ENCODE peak calls at places on chromosomes 13 and 19, in seven cellular contexts. One of them, this sample, is unnamed.

GRCh38 chr13:19632915-19633339 is 532 bp upstream of the MPHOSPH8 start:
- DNase-seq in AG08396: no peak
- DNase-seq in NCI-H524: no peak
- DNase-seq in Peyer's patch: no peak
- DNase-seq in stimulated activated CD4-positive, alpha-beta T cell treated with anti-CD3 and anti-CD28 coated beads, Interleukin-2, amount 100 ng/mL, for 48 hours: no peak
- DNase-seq in sigmoid colon: no peak
- DNase-seq in T-cell: no peak
- DNase-seq in this sample: no peak

GRCh38 chr13:113746143-113746525 is 12.9 kb upstream of the TMEM255B start:
- DNase-seq in stimulated activated CD4-positive, alpha-beta T cell treated with anti-CD3 and anti-CD28 coated beads, Interleukin-2, amount 100 ng/mL, for 48 hours: no peak
- DNase-seq in AG08396: no peak
- DNase-seq in T-cell: no peak
- DNase-seq in NCI-H524: no peak
- DNase-seq in Peyer's patch: peak
- DNase-seq in sigmoid colon: no peak
- DNase-seq in this sample: no peak

GRCh38 chr13:75530536-75530935 is 7.1 kb downstream of the COMMD6 start:
- DNase-seq in T-cell: no peak
- DNase-seq in stimulated activated CD4-positive, alpha-beta T cell treated with anti-CD3 and anti-CD28 coated beads, Interleukin-2, amount 100 ng/mL, for 48 hours: no peak
- DNase-seq in Peyer's patch: no peak
- DNase-seq in NCI-H524: no peak
- DNase-seq in AG08396: no peak
- DNase-seq in sigmoid colon: no peak
- DNase-seq in this sample: no peak

GRCh38 chr19:7415163-7415856 is 66.6 kb downstream of the ARHGEF18 start:
- DNase-seq in Peyer's patch: no peak
- DNase-seq in sigmoid colon: no peak
- DNase-seq in NCI-H524: no peak
- DNase-seq in stimulated activated CD4-positive, alpha-beta T cell treated with anti-CD3 and anti-CD28 coated beads, Interleukin-2, amount 100 ng/mL, for 48 hours: no peak
- DNase-seq in T-cell: no peak
- DNase-seq in AG08396: peak
- DNase-seq in this sample: no peak

GRCh38 chr13:85383291-85383690 is 415.9 kb downstream of the SLITRK6 start:
- DNase-seq in Peyer's patch: no peak
- DNase-seq in AG08396: no peak
- DNase-seq in NCI-H524: no peak
- DNase-seq in T-cell: no peak
- DNase-seq in stimulated activated CD4-positive, alpha-beta T cell treated with anti-CD3 and anti-CD28 coated beads, Interleukin-2, amount 100 ng/mL, for 48 hours: no peak
- DNase-seq in sigmoid colon: no peak
- DNase-seq in this sample: no peak

GRCh38 chr13:46487748-46488147 is 65.2 kb upstream of the LRCH1 start:
- DNase-seq in T-cell: no peak
- DNase-seq in Peyer's patch: no peak
- DNase-seq in stimulated activated CD4-positive, alpha-beta T cell treated with anti-CD3 and anti-CD28 coated beads, Interleukin-2, amount 100 ng/mL, for 48 hours: no peak
- DNase-seq in AG08396: no peak
- DNase-seq in sigmoid colon: no peak
- DNase-seq in NCI-H524: no peak
- DNase-seq in this sample: no peak

GRCh38 chr13:109764474-109765292 is 21.7 kb downstream of the IRS2 start:
- DNase-seq in Peyer's patch: no peak
- DNase-seq in sigmoid colon: no peak
- DNase-seq in T-cell: peak
- DNase-seq in stimulated activated CD4-positive, alpha-beta T cell treated with anti-CD3 and anti-CD28 coated beads, Interleukin-2, amount 100 ng/mL, for 48 hours: no peak
- DNase-seq in AG08396: no peak
- DNase-seq in NCI-H524: peak
- DNase-seq in this sample: no peak

GRCh38 chr19:13621413-13621812 is 115.1 kb upstream of the CACNA1A start:
- DNase-seq in stimulated activated CD4-positive, alpha-beta T cell treated with anti-CD3 and anti-CD28 coated beads, Interleukin-2, amount 100 ng/mL, for 48 hours: peak
- DNase-seq in AG08396: peak
- DNase-seq in NCI-H524: no peak
- DNase-seq in sigmoid colon: no peak
- DNase-seq in Peyer's patch: no peak
- DNase-seq in T-cell: no peak
- DNase-seq in this sample: no peak

GRCh38 chr13:110036060-110036459 is 249.7 kb upstream of the IRS2 start:
- DNase-seq in AG08396: no peak
- DNase-seq in Peyer's patch: no peak
- DNase-seq in NCI-H524: no peak
- DNase-seq in T-cell: no peak
- DNase-seq in stimulated activated CD4-positive, alpha-beta T cell treated with anti-CD3 and anti-CD28 coated beads, Interleukin-2, amount 100 ng/mL, for 48 hours: no peak
- DNase-seq in sigmoid colon: no peak
- DNase-seq in this sample: no peak

GRCh38 chr13:30898721-30899188 is 7.3 kb upstream of the MEDAG start:
- DNase-seq in NCI-H524: no peak
- DNase-seq in AG08396: peak
- DNase-seq in T-cell: no peak
- DNase-seq in Peyer's patch: no peak
- DNase-seq in stimulated activated CD4-positive, alpha-beta T cell treated with anti-CD3 and anti-CD28 coated beads, Interleukin-2, amount 100 ng/mL, for 48 hours: no peak
- DNase-seq in sigmoid colon: no peak
- DNase-seq in this sample: peak

GRCh38 chr13:49563513-49563912 is 21.8 kb downstream of the RCBTB1 start:
- DNase-seq in Peyer's patch: no peak
- DNase-seq in stimulated activated CD4-positive, alpha-beta T cell treated with anti-CD3 and anti-CD28 coated beads, Interleukin-2, amount 100 ng/mL, for 48 hours: no peak
- DNase-seq in AG08396: no peak
- DNase-seq in sigmoid colon: no peak
- DNase-seq in NCI-H524: no peak
- DNase-seq in T-cell: no peak
- DNase-seq in this sample: no peak

GRCh38 chr19:29666634-29667389 is 1.6 kb downstream of the PLEKHF1 start:
- DNase-seq in AG08396: peak
- DNase-seq in stimulated activated CD4-positive, alpha-beta T cell treated with anti-CD3 and anti-CD28 coated beads, Interleukin-2, amount 100 ng/mL, for 48 hours: no peak
- DNase-seq in T-cell: no peak
- DNase-seq in sigmoid colon: peak
- DNase-seq in NCI-H524: no peak
- DNase-seq in Peyer's patch: peak
- DNase-seq in this sample: no peak

GRCh38 chr19:14555918-14556661 is 15.8 kb downstream of the NDUFB7 start:
- DNase-seq in stimulated activated CD4-positive, alpha-beta T cell treated with anti-CD3 and anti-CD28 coated beads, Interleukin-2, amount 100 ng/mL, for 48 hours: no peak
- DNase-seq in sigmoid colon: no peak
- DNase-seq in T-cell: no peak
- DNase-seq in Peyer's patch: no peak
- DNase-seq in AG08396: no peak
- DNase-seq in NCI-H524: no peak
- DNase-seq in this sample: no peak

GRCh38 chr19:28422046-28422445 is 790.9 kb downstream of the UQCRFS1 start:
- DNase-seq in NCI-H524: no peak
- DNase-seq in Peyer's patch: no peak
- DNase-seq in stimulated activated CD4-positive, alpha-beta T cell treated with anti-CD3 and anti-CD28 coated beads, Interleukin-2, amount 100 ng/mL, for 48 hours: no peak
- DNase-seq in AG08396: no peak
- DNase-seq in T-cell: no peak
- DNase-seq in sigmoid colon: no peak
- DNase-seq in this sample: no peak

GRCh38 chr13:110409581-110409992 is 102.5 kb downstream of the COL4A2 start:
- DNase-seq in AG08396: no peak
- DNase-seq in Peyer's patch: no peak
- DNase-seq in NCI-H524: no peak
- DNase-seq in stimulated activated CD4-positive, alpha-beta T cell treated with anti-CD3 and anti-CD28 coated beads, Interleukin-2, amount 100 ng/mL, for 48 hours: no peak
- DNase-seq in T-cell: no peak
- DNase-seq in sigmoid colon: no peak
- DNase-seq in this sample: peak

GRCh38 chr13:94968040-94968756 is 255.9 kb upstream of the SOX21 start:
- DNase-seq in NCI-H524: no peak
- DNase-seq in T-cell: no peak
- DNase-seq in AG08396: peak
- DNase-seq in stimulated activated CD4-positive, alpha-beta T cell treated with anti-CD3 and anti-CD28 coated beads, Interleukin-2, amount 100 ng/mL, for 48 hours: no peak
- DNase-seq in Peyer's patch: no peak
- DNase-seq in sigmoid colon: no peak
- DNase-seq in this sample: no peak

GRCh38 chr13:78960881-78961280 is 301.9 kb upstream of the OBI1 start:
- DNase-seq in AG08396: no peak
- DNase-seq in Peyer's patch: no peak
- DNase-seq in sigmoid colon: no peak
- DNase-seq in stimulated activated CD4-positive, alpha-beta T cell treated with anti-CD3 and anti-CD28 coated beads, Interleukin-2, amount 100 ng/mL, for 48 hours: no peak
- DNase-seq in T-cell: no peak
- DNase-seq in NCI-H524: no peak
- DNase-seq in this sample: no peak

GRCh38 chr13:79528759-79529191 is 47.8 kb downstream of the NDFIP2 start:
- DNase-seq in Peyer's patch: no peak
- DNase-seq in stimulated activated CD4-positive, alpha-beta T cell treated with anti-CD3 and anti-CD28 coated beads, Interleukin-2, amount 100 ng/mL, for 48 hours: no peak
- DNase-seq in AG08396: no peak
- DNase-seq in T-cell: no peak
- DNase-seq in NCI-H524: no peak
- DNase-seq in sigmoid colon: no peak
- DNase-seq in this sample: no peak

GRCh38 chr19:3398114-3398899 is 31.9 kb downstream of the NFIC start:
- DNase-seq in sigmoid colon: peak
- DNase-seq in NCI-H524: no peak
- DNase-seq in AG08396: no peak
- DNase-seq in stimulated activated CD4-positive, alpha-beta T cell treated with anti-CD3 and anti-CD28 coated beads, Interleukin-2, amount 100 ng/mL, for 48 hours: no peak
- DNase-seq in Peyer's patch: peak
- DNase-seq in T-cell: no peak
- DNase-seq in this sample: no peak

GRCh38 chr13:98374750-98375149 is 197.7 kb upstream of the RNF113B start:
- DNase-seq in T-cell: no peak
- DNase-seq in NCI-H524: no peak
- DNase-seq in Peyer's patch: no peak
- DNase-seq in stimulated activated CD4-positive, alpha-beta T cell treated with anti-CD3 and anti-CD28 coated beads, Interleukin-2, amount 100 ng/mL, for 48 hours: no peak
- DNase-seq in AG08396: no peak
- DNase-seq in sigmoid colon: no peak
- DNase-seq in this sample: no peak

GRCh38 chr19:13163609-13164364 is 13.6 kb downstream of the IER2 start:
- DNase-seq in stimulated activated CD4-positive, alpha-beta T cell treated with anti-CD3 and anti-CD28 coated beads, Interleukin-2, amount 100 ng/mL, for 48 hours: no peak
- DNase-seq in AG08396: peak
- DNase-seq in T-cell: no peak
- DNase-seq in sigmoid colon: peak
- DNase-seq in NCI-H524: peak
- DNase-seq in Peyer's patch: peak
- DNase-seq in this sample: no peak

GRCh38 chr13:21075303-21076264 is 14.2 kb upstream of the LATS2 start:
- DNase-seq in AG08396: no peak
- DNase-seq in sigmoid colon: peak
- DNase-seq in stimulated activated CD4-positive, alpha-beta T cell treated with anti-CD3 and anti-CD28 coated beads, Interleukin-2, amount 100 ng/mL, for 48 hours: peak
- DNase-seq in Peyer's patch: peak
- DNase-seq in T-cell: peak
- DNase-seq in NCI-H524: no peak
- DNase-seq in this sample: no peak

GRCh38 chr19:495440-496332 is 600 bp upstream of the MADCAM1 start:
- DNase-seq in NCI-H524: peak
- DNase-seq in sigmoid colon: no peak
- DNase-seq in Peyer's patch: no peak
- DNase-seq in AG08396: peak
- DNase-seq in stimulated activated CD4-positive, alpha-beta T cell treated with anti-CD3 and anti-CD28 coated beads, Interleukin-2, amount 100 ng/mL, for 48 hours: peak
- DNase-seq in T-cell: peak
- DNase-seq in this sample: no peak

GRCh38 chr19:17522988-17523872 is 11.8 kb downstream of the PGLS start:
- DNase-seq in sigmoid colon: peak
- DNase-seq in stimulated activated CD4-positive, alpha-beta T cell treated with anti-CD3 and anti-CD28 coated beads, Interleukin-2, amount 100 ng/mL, for 48 hours: peak
- DNase-seq in Peyer's patch: peak
- DNase-seq in AG08396: no peak
- DNase-seq in NCI-H524: no peak
- DNase-seq in T-cell: peak
- DNase-seq in this sample: no peak

GRCh38 chr13:73934215-73934623 is 200.0 kb downstream of the KLF12 start:
- DNase-seq in Peyer's patch: no peak
- DNase-seq in stimulated activated CD4-positive, alpha-beta T cell treated with anti-CD3 and anti-CD28 coated beads, Interleukin-2, amount 100 ng/mL, for 48 hours: no peak
- DNase-seq in NCI-H524: no peak
- DNase-seq in AG08396: no peak
- DNase-seq in T-cell: no peak
- DNase-seq in sigmoid colon: no peak
- DNase-seq in this sample: no peak

GRCh38 chr13:113029487-113030258 is 60.7 kb downstream of the MCF2L start:
- DNase-seq in stimulated activated CD4-positive, alpha-beta T cell treated with anti-CD3 and anti-CD28 coated beads, Interleukin-2, amount 100 ng/mL, for 48 hours: peak
- DNase-seq in T-cell: peak
- DNase-seq in Peyer's patch: peak
- DNase-seq in sigmoid colon: no peak
- DNase-seq in NCI-H524: no peak
- DNase-seq in AG08396: peak
- DNase-seq in this sample: no peak

GRCh38 chr19:41411682-41412265 is 14.2 kb downstream of the BCKDHA start:
- DNase-seq in Peyer's patch: no peak
- DNase-seq in T-cell: no peak
- DNase-seq in NCI-H524: no peak
- DNase-seq in sigmoid colon: no peak
- DNase-seq in AG08396: no peak
- DNase-seq in stimulated activated CD4-positive, alpha-beta T cell treated with anti-CD3 and anti-CD28 coated beads, Interleukin-2, amount 100 ng/mL, for 48 hours: no peak
- DNase-seq in this sample: no peak

GRCh38 chr19:9431475-9431874 is 3.9 kb downstream of the ZNF266 start:
- DNase-seq in NCI-H524: no peak
- DNase-seq in Peyer's patch: no peak
- DNase-seq in AG08396: peak
- DNase-seq in sigmoid colon: no peak
- DNase-seq in T-cell: no peak
- DNase-seq in stimulated activated CD4-positive, alpha-beta T cell treated with anti-CD3 and anti-CD28 coated beads, Interleukin-2, amount 100 ng/mL, for 48 hours: no peak
- DNase-seq in this sample: no peak

GRCh38 chr19:12985049-12985776 is 10.1 kb upstream of the NFIX start:
- DNase-seq in stimulated activated CD4-positive, alpha-beta T cell treated with anti-CD3 and anti-CD28 coated beads, Interleukin-2, amount 100 ng/mL, for 48 hours: no peak
- DNase-seq in sigmoid colon: peak
- DNase-seq in T-cell: peak
- DNase-seq in Peyer's patch: peak
- DNase-seq in NCI-H524: no peak
- DNase-seq in AG08396: no peak
- DNase-seq in this sample: no peak

GRCh38 chr19:55676384-55676783 is 1.4 kb downstream of the EPN1 start:
- DNase-seq in T-cell: no peak
- DNase-seq in AG08396: no peak
- DNase-seq in NCI-H524: no peak
- DNase-seq in stimulated activated CD4-positive, alpha-beta T cell treated with anti-CD3 and anti-CD28 coated beads, Interleukin-2, amount 100 ng/mL, for 48 hours: no peak
- DNase-seq in sigmoid colon: no peak
- DNase-seq in Peyer's patch: peak
- DNase-seq in this sample: no peak

GRCh38 chr19:49200238-49200862 is 42.8 kb downstream of the TRPM4 start:
- DNase-seq in NCI-H524: no peak
- DNase-seq in T-cell: no peak
- DNase-seq in sigmoid colon: no peak
- DNase-seq in stimulated activated CD4-positive, alpha-beta T cell treated with anti-CD3 and anti-CD28 coated beads, Interleukin-2, amount 100 ng/mL, for 48 hours: peak
- DNase-seq in AG08396: peak
- DNase-seq in Peyer's patch: no peak
- DNase-seq in this sample: no peak

GRCh38 chr19:18415177-18415867 is 3.9 kb upstream of the SSBP4 start:
- DNase-seq in T-cell: no peak
- DNase-seq in Peyer's patch: peak
- DNase-seq in AG08396: peak
- DNase-seq in stimulated activated CD4-positive, alpha-beta T cell treated with anti-CD3 and anti-CD28 coated beads, Interleukin-2, amount 100 ng/mL, for 48 hours: no peak
- DNase-seq in NCI-H524: no peak
- DNase-seq in sigmoid colon: peak
- DNase-seq in this sample: no peak

GRCh38 chr13:52850396-52851152 is 2.1 kb upstream of the PCDH8 start:
- DNase-seq in T-cell: peak
- DNase-seq in stimulated activated CD4-positive, alpha-beta T cell treated with anti-CD3 and anti-CD28 coated beads, Interleukin-2, amount 100 ng/mL, for 48 hours: no peak
- DNase-seq in AG08396: peak
- DNase-seq in NCI-H524: peak
- DNase-seq in Peyer's patch: peak
- DNase-seq in sigmoid colon: no peak
- DNase-seq in this sample: no peak

GRCh38 chr13:25783480-25784081 is 268.2 kb downstream of the SHISA2 start:
- DNase-seq in T-cell: no peak
- DNase-seq in sigmoid colon: no peak
- DNase-seq in Peyer's patch: no peak
- DNase-seq in stimulated activated CD4-positive, alpha-beta T cell treated with anti-CD3 and anti-CD28 coated beads, Interleukin-2, amount 100 ng/mL, for 48 hours: no peak
- DNase-seq in AG08396: no peak
- DNase-seq in NCI-H524: peak
- DNase-seq in this sample: no peak

GRCh38 chr13:71865858-71866172 is 1.2 kb downstream of the DACH1 start:
- DNase-seq in Peyer's patch: peak
- DNase-seq in stimulated activated CD4-positive, alpha-beta T cell treated with anti-CD3 and anti-CD28 coated beads, Interleukin-2, amount 100 ng/mL, for 48 hours: no peak
- DNase-seq in NCI-H524: no peak
- DNase-seq in T-cell: no peak
- DNase-seq in AG08396: peak
- DNase-seq in sigmoid colon: peak
- DNase-seq in this sample: no peak

GRCh38 chr19:29858000-29858596 is 46.3 kb downstream of the CCNE1 start:
- DNase-seq in sigmoid colon: peak
- DNase-seq in stimulated activated CD4-positive, alpha-beta T cell treated with anti-CD3 and anti-CD28 coated beads, Interleukin-2, amount 100 ng/mL, for 48 hours: no peak
- DNase-seq in AG08396: no peak
- DNase-seq in NCI-H524: no peak
- DNase-seq in T-cell: peak
- DNase-seq in Peyer's patch: peak
- DNase-seq in this sample: no peak

GRCh38 chr13:27536361-27537101 is 83.8 kb downstream of the LNX2 start:
- DNase-seq in T-cell: no peak
- DNase-seq in AG08396: no peak
- DNase-seq in Peyer's patch: no peak
- DNase-seq in sigmoid colon: no peak
- DNase-seq in NCI-H524: no peak
- DNase-seq in stimulated activated CD4-positive, alpha-beta T cell treated with anti-CD3 and anti-CD28 coated beads, Interleukin-2, amount 100 ng/mL, for 48 hours: no peak
- DNase-seq in this sample: no peak

GRCh38 chr13:35731471-35731870 is 255.0 kb upstream of the MAB21L1 start:
- DNase-seq in NCI-H524: no peak
- DNase-seq in sigmoid colon: no peak
- DNase-seq in stimulated activated CD4-positive, alpha-beta T cell treated with anti-CD3 and anti-CD28 coated beads, Interleukin-2, amount 100 ng/mL, for 48 hours: no peak
- DNase-seq in Peyer's patch: no peak
- DNase-seq in AG08396: no peak
- DNase-seq in T-cell: no peak
- DNase-seq in this sample: no peak

This sample was measured in glomerular endothelial cell.